ENCODE peak calls at places on chromosomes 1 and 21, in five cellular contexts. R is cardiac fibroblast, I is skeletal muscle cell, X is AG04450, L is kidney. Z is an unnamed sample.

GRCh38 chr21:27450216-27450615 is 483.3 kb upstream of the ADAMTS5 start:
- DNase-seq in R (no peak), I (no peak), X (no peak), L (no peak), Z (no peak)

GRCh38 chr1:198747127-198747526 is 108.3 kb downstream of the PTPRC start:
- DNase-seq in R (no peak), I (no peak), X (no peak), L (no peak), Z (no peak)

GRCh38 chr1:89068291-89068690 is 3.3 kb upstream of the GBP1 start:
- DNase-seq in R (peak), I (peak), X (peak), L (no peak), Z (no peak)

GRCh38 chr1:78716186-78716585 is 66.6 kb downstream of the IFI44 start:
- DNase-seq in R (peak), I (peak), X (no peak), L (no peak), Z (no peak)

GRCh38 chr1:45200906-45201500 is 5.4 kb downstream of the ZSWIM5 start:
- DNase-seq in R (no peak), I (no peak), X (no peak), L (no peak), Z (no peak)

GRCh38 chr1:19329611-19330010 is 17.5 kb downstream of the SLC66A1 start:
- DNase-seq in R (no peak), I (no peak), X (no peak), L (no peak), Z (no peak)

GRCh38 chr1:107000907-107001306 is 55.6 kb upstream of the PRMT6 start:
- DNase-seq in R (peak), I (no peak), X (no peak), L (no peak), Z (no peak)

GRCh38 chr1:212760126-212760823 is 31.3 kb downstream of the NSL1 start:
- DNase-seq in R (no peak), I (no peak), X (no peak), L (no peak), Z (peak)

GRCh38 chr1:172343246-172344099 is 77.0 kb upstream of the C1orf105 start:
- DNase-seq in R (peak), I (peak), X (peak), L (no peak), Z (no peak)

GRCh38 chr1:231850786-231851185 is 224.2 kb downstream of the DISC1 start:
- DNase-seq in R (peak), I (no peak), X (no peak), L (no peak), Z (no peak)

GRCh38 chr1:85134583-85135455 is 66.0 kb downstream of the SYDE2 start:
- DNase-seq in R (peak), I (peak), X (peak), L (no peak), Z (no peak)

GRCh38 chr21:45259206-45259795 is 28.4 kb downstream of the POFUT2 start:
- DNase-seq in R (no peak), I (no peak), X (no peak), L (no peak), Z (peak)

GRCh38 chr1:10793129-10793651 is 3.3 kb downstream of the CASZ1 start:
- DNase-seq in R (peak), I (no peak), X (no peak), L (no peak), Z (no peak)
- H3K4me3 ChIP-seq in R (no peak), I (no peak), X (no peak), L (no peak), Z (peak)

GRCh38 chr1:66981679-66982078 is 56.9 kb downstream of the MIER1 start:
- DNase-seq in R (peak), I (no peak), X (no peak), L (no peak), Z (no peak)
- H3K4me3 ChIP-seq in R (no peak), I (no peak), X (no peak), L (peak), Z (no peak)

GRCh38 chr21:32539378-32539777 is 45.9 kb downstream of the TCP10L start:
- DNase-seq in R (no peak), I (no peak), X (no peak), L (no peak), Z (no peak)

GRCh38 chr21:32535616-32536015 is 49.7 kb downstream of the TCP10L start:
- DNase-seq in R (no peak), I (no peak), X (no peak), L (no peak), Z (no peak)

GRCh38 chr21:32534113-32534512 is 51.2 kb downstream of the TCP10L start:
- DNase-seq in R (no peak), I (no peak), X (no peak), L (no peak), Z (no peak)

GRCh38 chr21:32537569-32537881 is 47.8 kb downstream of the TCP10L start:
- DNase-seq in R (no peak), I (no peak), X (no peak), L (no peak), Z (no peak)

DNA sequence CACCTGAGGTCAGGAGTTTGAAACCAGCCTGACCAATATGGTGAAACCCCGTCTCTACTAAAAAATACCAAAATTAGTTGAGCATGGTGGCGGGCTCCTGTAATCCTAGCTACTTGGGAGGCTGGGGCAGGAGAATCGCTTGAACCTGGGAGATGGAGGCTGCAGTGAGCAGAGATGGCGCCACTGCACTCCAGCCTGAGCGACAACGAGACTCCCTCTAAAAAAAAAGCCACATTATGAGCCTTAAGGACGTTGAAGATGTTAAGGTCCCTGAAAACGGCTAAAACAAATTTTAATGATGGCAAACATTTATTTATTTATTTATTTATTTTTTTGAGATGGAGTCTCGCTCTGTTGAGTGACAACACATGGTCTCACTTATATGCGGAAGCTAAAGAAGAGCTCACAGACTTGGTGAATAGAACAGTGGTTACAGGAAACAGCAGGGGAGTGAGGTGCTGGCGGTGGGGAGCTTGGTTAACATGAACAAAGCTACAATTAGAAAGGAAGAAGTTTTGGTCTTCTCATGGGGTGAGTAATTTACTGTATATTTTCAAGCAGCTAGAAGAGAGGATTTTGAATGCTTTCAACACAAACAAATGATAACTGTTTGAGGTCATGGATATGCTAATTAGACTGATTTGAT is 47.1 kb downstream of the TCP10L start:
- DNase-seq in R (no peak), I (no peak), X (no peak), L (no peak), Z (no peak)
- H3K4me3 ChIP-seq in R (no peak), I (no peak), X (no peak), L (no peak), Z (no peak)

GRCh38 chr1:32872189-32872898 is 1.6 kb upstream of the FNDC5 start:
- DNase-seq in R (peak), I (peak), X (no peak), L (no peak), Z (peak)
- H3K4me3 ChIP-seq in R (no peak), I (peak), X (no peak), L (no peak), Z (no peak)

DNA sequence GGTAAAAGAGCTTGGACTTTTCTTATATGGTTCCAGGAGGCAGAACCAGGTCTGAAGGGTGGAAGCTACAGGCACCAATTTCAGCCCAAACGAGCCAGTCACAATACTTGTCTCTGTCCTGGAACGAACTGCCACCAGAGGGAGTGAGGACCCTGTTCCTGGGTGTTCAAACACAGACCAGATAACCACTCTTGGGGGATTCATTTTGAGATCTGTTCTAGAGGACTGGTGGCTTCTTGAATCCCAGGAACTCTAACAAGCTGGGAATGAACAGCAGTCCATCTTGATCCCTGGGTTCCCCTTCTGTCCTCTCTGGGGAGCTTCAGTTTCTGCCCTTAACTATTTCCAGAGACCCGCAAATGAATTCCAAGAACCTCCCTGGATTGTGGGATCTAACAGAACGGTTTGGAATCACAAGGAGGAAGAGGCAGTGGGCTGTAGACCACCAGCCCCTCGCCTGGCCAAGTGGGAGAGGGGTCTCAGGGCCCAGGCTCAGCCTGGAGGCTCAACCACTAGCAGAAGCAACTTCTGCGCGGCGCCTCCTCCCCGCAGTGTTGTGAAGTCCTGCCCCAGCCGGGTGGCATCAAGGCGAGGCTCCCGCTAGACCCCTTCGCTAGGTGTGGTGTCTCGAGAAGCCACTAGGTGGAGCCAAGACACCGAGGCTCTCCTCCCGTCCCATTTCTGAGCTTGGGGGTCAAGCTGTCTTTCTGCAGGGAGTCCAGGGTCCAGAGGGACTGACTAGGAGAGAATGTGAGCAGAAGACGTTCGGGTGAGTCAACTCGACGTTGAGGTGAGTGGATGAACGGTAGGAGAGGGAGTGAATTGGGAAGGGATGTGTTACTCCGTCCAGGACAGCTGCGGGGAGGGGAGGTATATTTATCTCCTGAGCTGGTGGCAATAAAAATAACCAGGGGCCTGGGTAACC is 12.1 kb upstream of the NES start:
- DNase-seq in R (peak), I (peak), X (peak), L (peak), Z (peak)
- H3K4me3 ChIP-seq in R (peak), I (peak), X (peak), L (no peak), Z (peak)

DNA sequence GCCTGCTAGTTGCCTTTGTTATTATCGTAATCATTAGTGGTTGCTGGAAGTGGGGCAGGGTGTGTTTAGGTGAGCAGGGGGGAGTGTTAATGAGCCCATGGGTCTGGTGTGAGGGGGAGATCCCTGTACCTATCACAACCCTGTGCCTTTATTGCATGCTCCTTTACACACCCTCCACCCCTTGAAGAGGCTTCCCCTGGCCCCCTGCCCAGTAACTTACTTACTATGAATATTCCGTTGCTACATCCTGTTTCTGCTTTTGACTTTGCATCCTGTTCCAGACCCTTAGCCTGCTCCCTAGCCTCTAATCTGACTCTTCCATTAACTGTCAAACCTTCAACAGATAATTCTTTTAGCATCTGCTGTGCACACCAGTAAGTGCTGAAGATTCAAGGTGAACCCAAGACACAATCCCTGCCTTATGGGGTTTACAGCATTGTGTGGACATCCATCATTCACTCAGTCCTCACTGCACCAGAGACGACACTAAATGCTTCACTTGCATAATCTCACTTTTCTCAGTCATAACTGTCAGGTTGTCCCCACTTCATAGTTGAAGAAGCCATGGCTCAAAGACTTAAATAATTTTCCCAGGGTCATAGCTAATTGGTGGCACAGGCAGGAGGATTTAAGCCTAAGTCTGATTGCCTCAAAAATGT is 47.9 kb downstream of the CDC7 start:
- DNase-seq in R (peak), I (no peak), X (no peak), L (no peak), Z (no peak)
- H3K4me3 ChIP-seq in R (no peak), I (no peak), X (no peak), L (no peak), Z (no peak)

GRCh38 chr1:154968731-154969130 is 1.8 kb downstream of the SHC1 start:
- DNase-seq in R (no peak), I (no peak), X (no peak), L (peak), Z (no peak)
- H3K4me3 ChIP-seq in R (peak), I (peak), X (peak), L (no peak), Z (peak)

DNA sequence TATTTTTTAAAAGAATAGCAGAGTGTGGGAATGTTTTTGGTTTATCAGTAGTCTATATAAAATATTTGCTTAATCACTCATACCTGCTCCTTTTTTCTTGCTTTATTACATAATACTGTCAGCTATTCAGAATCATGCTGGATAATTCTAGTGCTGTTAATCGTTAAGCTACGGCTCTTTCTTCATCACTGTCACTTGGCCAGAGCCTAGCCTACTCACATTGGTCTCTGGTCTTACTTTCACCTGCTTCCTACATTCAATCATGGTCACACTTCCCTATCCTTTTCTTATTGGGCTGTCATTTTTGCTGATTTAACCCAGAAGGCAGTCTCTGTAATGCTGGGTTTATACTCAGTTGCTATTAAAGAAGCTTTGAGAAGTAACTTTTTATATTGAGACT is 2.5 kb downstream of the KLHL20 start:
- DNase-seq in R (no peak), I (no peak), X (no peak), L (no peak), Z (no peak)
- H3K4me3 ChIP-seq in R (no peak), I (no peak), X (no peak), L (no peak), Z (no peak)

GRCh38 chr1:161432091-161432490 is 64.4 kb upstream of the CFAP126 start:
- DNase-seq in R (no peak), I (no peak), X (no peak), L (no peak), Z (no peak)

DNA sequence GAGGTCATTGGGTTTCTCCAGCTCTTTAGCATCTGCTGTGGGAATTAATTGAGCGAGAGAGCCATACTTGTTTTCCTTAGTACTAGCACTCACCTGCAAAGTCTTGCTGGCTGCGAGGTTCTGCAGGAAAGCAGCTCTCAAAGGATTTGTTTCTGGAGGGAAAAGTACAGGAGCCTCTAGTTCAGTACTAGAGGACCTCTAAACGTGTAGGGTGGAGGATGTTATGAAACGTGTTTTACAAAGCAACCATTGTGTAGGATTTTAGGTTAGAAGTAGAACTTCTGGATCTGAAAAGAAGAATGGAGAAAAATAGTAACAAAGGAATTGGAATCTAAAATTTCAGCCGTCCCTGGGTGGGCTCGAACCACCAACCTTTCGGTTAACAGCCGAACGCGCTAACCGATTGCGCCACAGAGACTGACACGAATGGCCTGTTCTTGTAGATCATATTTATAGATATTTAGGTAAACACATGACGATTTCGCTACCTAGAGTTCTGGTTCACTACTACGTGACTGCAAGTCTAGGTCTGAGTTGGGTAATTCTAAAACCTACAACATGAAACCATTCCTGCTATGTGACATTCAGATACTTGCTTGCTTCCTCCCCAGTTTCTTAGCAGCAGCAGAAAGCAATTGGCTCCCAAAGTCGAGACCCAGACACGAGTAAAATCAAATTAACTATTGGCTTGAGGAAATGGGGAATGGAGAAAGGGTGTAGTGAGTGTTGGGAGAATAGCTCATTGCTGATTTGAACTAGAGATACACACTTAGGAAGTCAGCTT is 60.2 kb upstream of the CFAP126 start:
- DNase-seq in R (peak), I (peak), X (no peak), L (no peak), Z (peak)
- H3K4me3 ChIP-seq in R (no peak), I (peak), X (peak), L (no peak), Z (peak)

GRCh38 chr21:36663033-36663855 is 35.7 kb upstream of the SIM2 start:
- DNase-seq in R (no peak), I (peak), X (no peak), L (no peak), Z (no peak)
- H3K4me3 ChIP-seq in R (no peak), I (no peak), X (no peak), L (no peak), Z (no peak)

Z was measured in H7.